ENCODE peak calls at places on chromosomes 5 and 9, in five cellular contexts. I is pancreas, B is right atrium auricular region, Q is tibial nerve, K is thyroid gland. X is an unnamed sample. For H3K27me3, the result is how much of the 10 kb centered on the place peaks cover.

GRCh38 chr5:145853952-145854351 is 18.8 kb upstream of the PRELID2 start:
- DNase-seq in B (no peak), Q (no peak), K (no peak), I (no peak), X (no peak)

GRCh38 chr5:103587185-103587748 is 24.7 kb upstream of the NUDT12 start:
- DNase-seq in Q (no peak), K (no peak), B (no peak), I (no peak), X (no peak)

GRCh38 chr9:73151653-73152382 is at the start of gene ANXA1:
- DNase-seq in I (no peak), Q (peak), B (no peak), K (no peak), X (peak)

GRCh38 chr9:83962165-83962564 is 17.9 kb downstream of the HNRNPK start:
- DNase-seq in Q (no peak), K (no peak), B (no peak), I (no peak), X (no peak)

GRCh38 chr5:78574731-78575161 is 73.8 kb downstream of the LHFPL2 start:
- DNase-seq in I (no peak), K (no peak), B (no peak), Q (no peak), X (no peak)

GRCh38 chr9:99366183-99366582 is 144.1 kb downstream of the SEC61B start:
- DNase-seq in K (no peak), B (no peak), I (no peak), Q (no peak), X (no peak)

GRCh38 chr9:110048976-110049698 is 158.8 kb downstream of the C9orf152 start:
- DNase-seq in Q (no peak), B (no peak), K (peak), I (no peak), X (no peak)

GRCh38 chr5:94908889-94909480 is 290.5 kb downstream of the SLF1 start:
- DNase-seq in B (no peak), K (no peak), Q (peak), I (no peak), X (no peak)

GRCh38 chr9:123686131-123686848 is 243.6 kb downstream of the DENND1A start:
- DNase-seq in B (no peak), K (peak), I (no peak), Q (peak), X (peak)

GRCh38 chr5:171714286-171714685 is 71.3 kb upstream of the SMIM23 start:
- DNase-seq in K (no peak), Q (no peak), B (peak), I (no peak), X (no peak)

GRCh38 chr5:171418982-171419662 is at the start of gene FGF18:
- DNase-seq in Q (peak), I (no peak), K (peak), B (peak), X (no peak)

GRCh38 chr5:54867310-54867944 is 118.0 kb downstream of the ESM1 start:
- DNase-seq in B (no peak), I (no peak), Q (no peak), K (no peak), X (no peak)

GRCh38 chr5:138844812-138845513 is 30.2 kb downstream of the LRRTM2 start:
- DNase-seq in I (no peak), K (no peak), B (no peak), Q (no peak), X (peak)

GRCh38 chr9:135513351-135513846 is 7.8 kb upstream of the LCN1 start:
- DNase-seq in Q (no peak), B (no peak), I (no peak), K (no peak), X (no peak)

GRCh38 chr5:54538156-54538555 is 20.6 kb downstream of the SNX18 start:
- DNase-seq in Q (no peak), I (no peak), K (no peak), B (no peak), X (no peak)

GRCh38 chr9:26605367-26605766 is 287.2 kb downstream of the CAAP1 start:
- DNase-seq in I (no peak), Q (no peak), B (no peak), K (peak), X (no peak)

GRCh38 chr5:148970876-148971275 is 92.0 kb downstream of the SH3TC2 start:
- DNase-seq in Q (no peak), B (no peak), K (no peak), I (no peak), X (no peak)

GRCh38 chr5:130715541-130715940 is 449.5 kb downstream of the HINT1 start:
- DNase-seq in K (no peak), Q (no peak), I (no peak), B (no peak), X (no peak)

GRCh38 chr5:140175367-140176027 is 509 bp downstream of the CYSTM1 start:
- DNase-seq in I (peak), Q (peak), B (peak), K (peak), X (peak)
- H3K4me3 ChIP-seq in I (peak), Q (peak), B (peak), K (peak), X (peak)

DNA sequence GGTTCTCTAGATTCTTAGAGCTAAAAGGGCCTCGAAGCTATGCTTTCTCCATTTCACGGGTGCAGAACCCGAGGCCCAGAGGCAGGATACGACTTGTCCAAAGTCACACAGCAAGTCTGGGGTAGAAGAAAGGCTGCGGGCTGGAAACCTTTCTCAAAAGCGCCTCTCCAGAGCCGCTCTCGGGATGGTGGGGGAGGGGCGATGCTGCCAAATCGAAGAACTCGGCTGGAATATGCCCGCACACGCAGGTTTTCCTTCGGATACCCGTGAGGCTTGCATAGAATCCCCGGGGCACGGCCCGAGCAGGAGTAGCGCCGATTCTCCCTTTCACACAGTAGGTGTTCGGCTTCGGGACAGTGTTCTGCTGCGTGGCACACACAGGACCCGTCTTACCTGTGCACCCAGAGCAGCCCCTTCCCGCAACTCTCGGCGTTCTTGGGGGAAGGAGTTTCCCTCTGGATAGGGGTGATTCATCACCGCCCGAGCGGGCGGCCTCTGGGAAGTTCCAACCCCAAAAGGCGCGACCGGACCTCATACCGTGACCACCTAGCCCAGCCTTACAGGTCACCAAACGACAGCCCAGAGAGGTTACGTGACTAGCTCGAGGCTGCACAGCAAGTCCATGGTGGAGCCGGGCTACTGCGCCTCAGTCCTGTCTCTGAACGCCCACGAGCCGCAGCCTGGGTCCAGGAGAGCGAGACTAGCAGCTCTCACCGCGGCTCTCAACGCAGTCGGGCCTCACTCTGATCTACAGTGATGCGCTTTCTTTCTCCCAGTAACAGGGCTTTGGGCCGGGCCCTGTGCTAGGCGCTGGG is 4.1 kb downstream of the PAX5 start:
- DNase-seq in Q (no peak), K (no peak), B (no peak), I (no peak), X (no peak)
- H3K27me3 ChIP-seq in Q (under half), K (half or more), B (half or more), I (under half), X (half or more)

GRCh38 chr5:158821321-158821720 is 278.4 kb downstream of the EBF1 start:
- DNase-seq in Q (no peak), B (no peak), K (no peak), I (no peak), X (no peak)

GRCh38 chr5:158819840-158820620 is 279.7 kb downstream of the EBF1 start:
- DNase-seq in Q (no peak), I (no peak), B (no peak), K (no peak), X (no peak)

GRCh38 chr5:158822099-158822498 is 277.6 kb downstream of the EBF1 start:
- DNase-seq in I (no peak), K (no peak), Q (no peak), B (no peak), X (no peak)

GRCh38 chr5:158820891-158821290 is 278.8 kb downstream of the EBF1 start:
- DNase-seq in B (no peak), Q (no peak), I (no peak), K (no peak), X (no peak)

DNA sequence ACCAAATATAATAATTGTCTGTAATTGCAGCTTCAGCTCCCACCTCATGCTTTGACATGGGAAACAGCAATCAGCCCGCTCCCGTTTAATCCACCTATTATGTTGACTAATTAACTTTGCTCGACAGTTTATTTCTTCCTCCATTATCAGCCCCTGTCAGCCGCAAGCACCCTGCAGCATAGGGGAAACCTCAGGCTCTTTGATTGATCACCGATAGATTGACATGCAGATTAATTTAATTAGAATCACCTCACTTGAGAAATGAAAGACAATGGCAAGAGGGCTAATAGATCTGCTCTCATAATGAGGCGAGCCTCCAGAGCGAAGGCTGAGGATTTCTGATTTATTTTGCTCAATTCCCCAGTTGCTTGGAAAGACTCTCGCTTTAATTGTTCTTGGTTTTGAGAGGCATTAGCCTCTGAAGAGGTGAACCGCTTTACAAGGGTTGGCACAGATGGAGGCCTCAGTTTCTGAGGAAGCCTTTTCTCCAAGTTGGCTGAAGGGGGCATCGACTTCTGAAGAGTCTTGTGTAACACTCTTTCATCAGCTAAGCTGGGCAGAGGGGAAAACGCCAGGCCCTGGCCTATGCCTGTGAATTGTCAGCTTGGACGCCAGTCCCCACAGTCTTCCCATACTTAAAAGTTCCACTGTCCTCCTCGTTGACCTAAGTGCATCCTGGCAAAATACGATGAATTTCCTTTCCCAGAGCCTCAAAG is 275.4 kb downstream of the EBF1 start:
- DNase-seq in I (no peak), Q (no peak), K (no peak), B (no peak), X (no peak)
- H3K4me3 ChIP-seq in I (no peak), Q (no peak), K (no peak), B (no peak), X (no peak)

GRCh38 chr9:126587187-126588185 is 26.2 kb upstream of the LMX1B start:
- DNase-seq in I (peak), B (peak), Q (no peak), K (peak), X (no peak)
- H3K27me3 ChIP-seq in I (under half), B (under half), Q (under half), K (under half), X (under half)

DNA sequence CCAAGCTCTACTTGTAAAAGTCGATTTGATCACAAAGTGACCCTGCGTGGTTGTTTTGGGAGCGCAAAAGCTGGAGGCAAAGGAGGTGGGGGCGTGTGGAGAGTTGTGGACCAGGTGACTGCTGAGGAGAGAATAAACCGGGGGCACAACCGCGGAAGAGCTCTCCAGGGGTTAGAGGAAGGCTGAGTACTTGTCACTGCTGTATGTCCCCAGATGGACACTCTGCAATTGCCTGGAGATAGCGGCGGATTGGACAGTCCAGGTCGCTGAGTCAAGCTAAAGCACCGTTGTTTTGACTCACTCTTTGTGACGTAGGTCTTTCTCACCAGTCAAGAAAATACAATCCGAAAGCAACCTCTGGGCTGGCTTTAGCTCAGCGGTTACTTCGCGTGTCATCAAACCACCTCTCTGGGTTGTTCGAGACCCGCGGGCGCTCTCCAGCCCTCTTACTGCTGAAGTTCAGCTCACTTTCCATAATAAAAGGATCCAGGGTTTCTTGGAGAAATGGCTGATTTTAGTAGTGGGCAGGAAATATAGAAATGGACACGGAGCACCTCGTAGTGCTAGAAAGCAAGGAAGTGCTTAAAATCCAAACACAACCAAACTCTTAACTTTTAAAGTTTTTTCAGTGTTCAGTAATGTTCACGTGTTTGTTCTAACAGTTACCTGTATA is 25.7 kb downstream of the ZMAT2 start:
- DNase-seq in Q (peak), K (peak), B (no peak), I (peak), X (no peak)
- H3K4me3 ChIP-seq in Q (no peak), K (no peak), B (no peak), I (no peak), X (no peak)